ENCODE peak calls at places on chromosome 1, in six cellular contexts. D is HuH-7.5, M is GM13977, S is NCI-H2107, A is HFF-Myc, O is anterior cingulate cortex. W is an unnamed sample.

GRCh38 chr1:235929216-235929615 is 62.5 kb upstream of the LYST start:
- DNase-seq in D (no peak), M (no peak), S (no peak), A (no peak), O (no peak), W (no peak)

GRCh38 chr1:6224733-6225132 is 11.0 kb downstream of the ICMT start:
- DNase-seq in D (no peak), M (no peak), S (no peak), A (no peak), O (no peak), W (no peak)

GRCh38 chr1:224212618-224213037 is 29.6 kb downstream of the DEGS1 start:
- DNase-seq in D (no peak), M (no peak), S (no peak), A (no peak), O (no peak), W (no peak)

GRCh38 chr1:199113265-199113869 is 474.5 kb downstream of the PTPRC start:
- DNase-seq in D (no peak), M (no peak), S (no peak), A (peak; percentile 42), O (peak; percentile 4), W (peak; percentile 77)

GRCh38 chr1:159056069-159056698 is 20.4 kb downstream of the AIM2 start:
- DNase-seq in D (no peak), M (no peak), S (no peak), A (no peak), O (no peak), W (peak; percentile 45)

GRCh38 chr1:196466656-196467055 is 141.6 kb downstream of the KCNT2 start:
- DNase-seq in D (no peak), M (no peak), S (no peak), A (peak; percentile 6), O (no peak), W (no peak)

GRCh38 chr1:16724718-16725438 is 15.4 kb upstream of the RNU1-4 start:
- DNase-seq in D (peak; percentile 9), M (peak; percentile 25), S (no peak), A (no peak), O (no peak), W (no peak)

GRCh38 chr1:109307363-109308021 is 681 bp upstream of the MYBPHL start:
- DNase-seq in D (no peak), M (no peak), S (peak; percentile 63), A (no peak), O (peak; percentile 44), W (peak; percentile 46)

GRCh38 chr1:38028671-38029070 is 16.1 kb downstream of the UTP11 start:
- DNase-seq in D (no peak), M (peak; percentile 31), S (no peak), A (no peak), O (no peak), W (no peak)

GRCh38 chr1:19312782-19313635 is 883 bp downstream of the SLC66A1 start:
- DNase-seq in D (no peak), M (peak; percentile 56), S (no peak), A (no peak), O (no peak), W (no peak)

W was measured in midbrain.